ENCODE peak calls at places on chromosomes 11 and 22, in four cellular contexts. D is brain microvascular endothelial cell, T is RWPE1, C is MCF 10A. E is an unnamed sample.

GRCh38 chr11:87463486-87464102 is 425.9 kb downstream of the TMEM135 start:
- DNase-seq in T (peak; percentile 51), C (peak; percentile 65), D (peak; percentile 33), E (peak; percentile 7)

GRCh38 chr22:26587991-26588613 is 1.8 kb downstream of the TPST2 start:
- DNase-seq in C (no peak), D (peak; percentile 23), T (no peak), E (no peak)

GRCh38 chr22:46260038-46260437 is 3.1 kb downstream of the PKDREJ start:
- DNase-seq in T (no peak), C (no peak), D (no peak), E (no peak)

GRCh38 chr11:121389651-121390050 is 62.5 kb upstream of the SORL1 start:
- DNase-seq in C (no peak), D (no peak), T (no peak), E (peak; percentile 81)

GRCh38 chr11:41018224-41018623 is 441.2 kb downstream of the LRRC4C start:
- DNase-seq in T (no peak), D (no peak), C (no peak), E (no peak)

GRCh38 chr11:74312321-74312720 is 881 bp upstream of the P4HA3 start:
- DNase-seq in D (no peak), T (no peak), C (peak; percentile 44), E (no peak)

GRCh38 chr11:876550-876949 is 33.9 kb downstream of the TSPAN4 start:
- DNase-seq in D (no peak), C (no peak), T (no peak), E (no peak)

GRCh38 chr11:47083913-47084312 is 92.8 kb downstream of the ARFGAP2 start:
- DNase-seq in T (no peak), C (peak; percentile 39), D (no peak), E (no peak)

GRCh38 chr22:38413085-38414008 is 41.7 kb downstream of the KCNJ4 start:
- DNase-seq in T (no peak), C (no peak), D (no peak), E (no peak)

GRCh38 chr11:86041975-86042378 is 26.9 kb downstream of the PICALM start:
- DNase-seq in C (peak; percentile 87), D (peak; percentile 91), T (peak; percentile 67), E (peak; percentile 81)

GRCh38 chr11:119530503-119530902 is 107.5 kb upstream of the THY1 start:
- DNase-seq in T (no peak), C (no peak), D (no peak), E (no peak)

GRCh38 chr22:26364066-26365015 is 64.7 kb upstream of the ASPHD2 start:
- DNase-seq in D (peak; percentile 89), C (peak; percentile 73), T (peak; percentile 51), E (peak; percentile 46)

GRCh38 chr11:65181569-65182257 is at the start of gene CAPN1:
- DNase-seq in T (peak; percentile 94), C (peak; percentile 86), D (peak; percentile 90), E (no peak)

GRCh38 chr22:47162865-47163264 is 400.4 kb downstream of the TBC1D22A start:
- DNase-seq in T (no peak), D (no peak), C (no peak), E (no peak)

GRCh38 chr11:70142171-70142875 is 60.8 kb upstream of the FADD start:
- DNase-seq in T (peak; percentile 46), D (no peak), C (no peak), E (no peak)

GRCh38 chr22:36470162-36470993 is 11.1 kb downstream of the TXN2 start:
- DNase-seq in T (peak; percentile 46), D (peak; percentile 85), C (peak; percentile 85), E (no peak)

GRCh38 chr11:64065141-64065465 is 29.4 kb downstream of the FLRT1 start:
- DNase-seq in C (no peak), D (no peak), T (no peak), E (no peak)

GRCh38 chr11:122755409-122755808 is 82.9 kb upstream of the CRTAM start:
- DNase-seq in T (no peak), C (no peak), D (no peak), E (no peak)

GRCh38 chr11:122756417-122756816 is 81.9 kb upstream of the CRTAM start:
- DNase-seq in T (no peak), D (no peak), C (no peak), E (no peak)

GRCh38 chr11:122755941-122756340 is 82.4 kb upstream of the CRTAM start:
- DNase-seq in D (no peak), C (no peak), T (no peak), E (no peak)

GRCh38 chr11:122754028-122754427 is 84.3 kb upstream of the CRTAM start:
- DNase-seq in T (no peak), C (no peak), D (no peak), E (no peak)

DNA sequence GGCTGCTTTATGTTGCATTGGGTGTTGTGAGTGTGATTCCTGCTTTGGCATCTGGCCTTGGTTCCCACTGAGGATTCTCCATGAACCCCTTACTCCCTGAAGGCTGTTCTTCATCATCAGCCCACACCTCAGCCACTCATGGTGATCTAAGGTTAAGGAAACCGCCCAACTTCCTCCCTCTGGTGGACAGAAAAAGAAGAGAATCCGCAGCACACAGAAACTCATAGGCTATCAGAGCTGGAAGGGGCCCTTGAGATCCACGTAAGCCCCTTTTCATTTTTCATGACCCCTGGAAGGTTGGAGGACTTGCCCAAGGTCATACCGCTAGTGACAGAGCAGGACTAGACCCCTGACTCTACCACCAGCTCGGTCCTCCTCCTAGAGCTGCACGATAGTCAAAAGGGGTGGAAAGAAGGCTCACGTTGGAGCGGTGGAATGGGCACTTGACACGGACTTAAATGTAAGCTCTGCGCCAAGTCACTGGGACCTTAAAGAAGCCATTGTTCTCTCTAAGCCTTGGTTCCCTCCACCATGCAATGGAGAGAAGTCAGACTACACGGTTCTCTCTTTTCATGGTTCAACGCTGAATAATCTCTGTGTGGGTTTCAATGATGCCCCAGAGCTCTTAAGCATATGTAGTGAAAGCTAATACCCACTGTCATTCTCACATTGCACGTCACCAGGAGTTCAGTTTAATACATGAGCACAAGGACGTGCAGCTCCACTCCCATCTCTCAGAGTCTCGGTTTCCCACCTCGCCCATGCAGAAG is 83.6 kb upstream of the CRTAM start:
- DNase-seq in T (no peak), C (no peak), D (no peak), E (no peak)
- TF ChIP-seq CTCF in T (no peak), C (peak; percentile 26), D (peak; percentile 69), E (peak; percentile 62)

DNA sequence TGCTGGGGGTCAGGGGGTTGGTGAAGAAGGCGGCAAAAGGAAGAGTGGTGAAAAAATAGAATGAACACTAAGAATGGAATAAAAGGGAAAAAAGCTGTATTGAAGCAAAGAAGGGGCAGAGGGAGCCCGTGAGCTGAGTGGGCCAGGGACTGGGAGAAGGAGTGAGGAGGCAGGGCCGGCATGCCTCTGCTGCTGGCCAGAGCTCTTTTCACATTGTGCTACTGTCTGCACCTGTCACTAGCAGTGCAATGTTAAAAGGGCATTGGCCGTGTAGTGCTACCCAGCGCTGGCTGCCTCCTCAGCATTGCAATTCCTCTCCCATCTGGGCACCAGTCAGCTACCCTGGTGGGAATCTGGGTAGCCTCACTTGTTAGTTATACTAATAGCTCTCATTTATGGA is 8.7 kb downstream of the YPEL4 start:
- DNase-seq in C (no peak), D (peak; percentile 24), T (no peak), E (no peak)
- TF ChIP-seq CTCF in C (no peak), D (peak; percentile 69), T (no peak), E (peak; percentile 62)

GRCh38 chr11:101620026-101620425 is 36.2 kb upstream of the TRPC6 start:
- DNase-seq in T (no peak), D (no peak), C (no peak), E (no peak)

GRCh38 chr11:101618691-101619090 is 34.9 kb upstream of the TRPC6 start:
- DNase-seq in C (peak; percentile 66), T (peak; percentile 60), D (peak; percentile 62), E (peak; percentile 20)

GRCh38 chr11:101612481-101612880 is 28.7 kb upstream of the TRPC6 start:
- DNase-seq in C (no peak), T (no peak), D (no peak), E (no peak)

GRCh38 chr11:101617735-101618332 is 34.0 kb upstream of the TRPC6 start:
- DNase-seq in D (no peak), C (peak; percentile 43), T (peak; percentile 64), E (peak; percentile 1)
- TF ChIP-seq CTCF in D (no peak), C (no peak), T (no peak), E (no peak)

GRCh38 chr11:109424893-109425292 is 2.9 kb downstream of the C11orf87 start:
- DNase-seq in T (peak; percentile 26), C (peak; percentile 54), D (no peak), E (no peak)

GRCh38 chr11:109423860-109424190 is 1.8 kb downstream of the C11orf87 start:
- DNase-seq in D (no peak), T (no peak), C (no peak), E (no peak)

GRCh38 chr11:109426442-109426841 is 4.5 kb downstream of the C11orf87 start:
- DNase-seq in D (no peak), T (no peak), C (peak; percentile 34), E (no peak)

GRCh38 chr11:109423114-109423859 is 1.3 kb downstream of the C11orf87 start:
- DNase-seq in C (no peak), D (peak; percentile 7), T (no peak), E (no peak)

DNA sequence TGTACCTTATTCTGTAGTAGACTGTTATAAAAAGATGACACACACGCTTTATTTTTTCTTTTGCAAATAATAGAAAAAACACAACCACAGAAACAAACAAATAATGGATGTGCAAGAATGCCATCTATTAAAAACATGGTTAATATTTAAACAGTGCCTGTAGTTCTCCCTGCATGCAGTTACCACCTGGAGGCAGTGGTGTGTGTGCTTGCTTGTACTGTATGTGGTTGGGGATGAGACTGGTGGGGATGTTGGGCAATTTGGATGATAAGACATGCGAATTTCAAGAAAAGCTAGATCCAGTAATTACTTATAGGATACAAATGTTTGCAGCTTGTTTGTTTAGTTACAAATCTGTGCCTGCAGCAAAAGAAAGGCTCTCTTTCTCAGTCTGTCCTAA is 3.6 kb downstream of the C11orf87 start:
- DNase-seq in C (no peak), D (no peak), T (no peak), E (no peak)
- TF ChIP-seq CTCF in C (no peak), D (peak; percentile 30), T (no peak), E (peak; percentile 30)

GRCh38 chr11:10309163-10310093 is 4.6 kb downstream of the ADM start:
- DNase-seq in D (peak; percentile 65), T (peak; percentile 64), C (peak; percentile 94), E (no peak)

GRCh38 chr11:10308208-10308954 is 3.5 kb downstream of the ADM start:
- DNase-seq in T (no peak), C (no peak), D (no peak), E (no peak)

GRCh38 chr11:10311802-10312201 is 6.9 kb downstream of the ADM start:
- DNase-seq in D (no peak), C (no peak), T (no peak), E (no peak)

GRCh38 chr11:10307411-10308207 is 2.7 kb downstream of the ADM start:
- DNase-seq in C (peak; percentile 87), D (peak; percentile 82), T (peak; percentile 83), E (no peak)

DNA sequence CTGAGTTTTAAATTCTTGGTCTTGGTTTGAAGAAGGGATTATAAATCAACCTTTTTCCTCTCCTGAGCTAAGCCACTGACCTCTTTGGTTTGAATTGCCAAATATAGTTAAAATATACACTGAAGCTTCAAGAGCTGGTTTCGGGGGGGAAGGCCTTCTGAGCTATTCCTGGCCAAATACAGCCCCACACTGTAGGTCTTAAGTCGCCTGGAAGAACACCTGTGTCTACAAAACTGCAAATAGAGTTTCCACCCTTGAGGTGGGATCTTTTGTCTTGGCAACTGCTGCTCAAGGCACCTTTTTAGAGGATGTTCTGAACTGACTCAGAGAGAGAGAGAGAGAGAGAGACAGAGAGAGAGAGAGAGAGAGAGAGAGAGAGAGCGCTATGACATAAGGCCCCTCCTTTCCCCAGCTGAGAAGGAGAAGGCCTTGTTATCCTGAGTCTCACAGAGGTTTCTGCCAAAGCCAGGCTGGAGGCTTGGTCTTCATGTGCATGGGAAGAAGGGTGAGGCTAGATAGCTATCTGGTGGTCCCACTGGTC is 5.5 kb downstream of the ADM start:
- DNase-seq in D (peak; percentile 22), C (no peak), T (no peak), E (no peak)
- TF ChIP-seq CTCF in D (no peak), C (no peak), T (no peak), E (no peak)